ENCODE peak calls at places on chromosomes 13 and 19, in seven cellular contexts. N is Peyer's patch, Z is B cell, O is heart left ventricle, R is GM12864, K is colonic mucosa, H is thoracic aorta. M is an unnamed sample.

GRCh38 chr19:11513946-11514345 is 8.3 kb upstream of the ZNF653 start:
- DNase-seq in N (no peak), Z (no peak), O (no peak), R (no peak), K (no peak), H (no peak), M (no peak)

GRCh38 chr13:25203256-25203794 is 31.2 kb upstream of the AMER2 start:
- DNase-seq in N (no peak), Z (no peak), O (no peak), R (no peak), K (no peak), H (no peak), M (no peak)

GRCh38 chr13:57632276-57633140 is 964 bp downstream of the PCDH17 start:
- DNase-seq in N (peak; percentile 44), Z (no peak), O (peak; percentile 30), R (no peak), K (no peak), H (no peak), M (no peak)

GRCh38 chr13:95462801-95463200 is 89.7 kb upstream of the CLDN10 start:
- DNase-seq in N (no peak), Z (no peak), O (no peak), R (no peak), K (no peak), H (no peak), M (no peak)

GRCh38 chr19:50497030-50497420 is 14.0 kb downstream of the JOSD2 start:
- DNase-seq in N (peak; percentile 25), Z (no peak), O (no peak), R (no peak), K (no peak), H (no peak), M (no peak)

GRCh38 chr19:8938576-8938975 is 71.6 kb downstream of the MUC16 start:
- DNase-seq in N (no peak), Z (no peak), O (no peak), R (no peak), K (no peak), H (no peak), M (no peak)

GRCh38 chr13:114319441-114319871 is 5.2 kb downstream of the CHAMP1 start:
- DNase-seq in N (no peak), Z (no peak), O (no peak), R (no peak), K (no peak), H (no peak), M (no peak)

GRCh38 chr13:28423010-28423409 is 71.9 kb downstream of the FLT1 start:
- DNase-seq in N (no peak), Z (peak; percentile 81), O (peak; percentile 49), R (peak; percentile 46), K (peak; percentile 31), H (no peak), M (no peak)

GRCh38 chr19:17260842-17261325 is 3.7 kb downstream of the USHBP1 start:
- DNase-seq in N (peak; percentile 90), Z (peak; percentile 93), O (peak; percentile 85), R (peak; percentile 78), K (peak; percentile 89), H (no peak), M (peak; percentile 58)

GRCh38 chr13:50646070-50646469 is 197.4 kb downstream of the DLEU7 start:
- DNase-seq in N (no peak), Z (no peak), O (no peak), R (no peak), K (no peak), H (no peak), M (no peak)

GRCh38 chr13:97851269-97851668 is 102.2 kb upstream of the IPO5 start:
- DNase-seq in N (no peak), Z (no peak), O (no peak), R (no peak), K (no peak), H (no peak), M (no peak)

GRCh38 chr13:36297259-36297599 is 385 bp downstream of the CCDC169 start:
- DNase-seq in N (no peak), Z (no peak), O (no peak), R (no peak), K (peak; percentile 18), H (no peak), M (no peak)

GRCh38 chr13:88074794-88075509 is 403.8 kb downstream of the SLITRK5 start:
- DNase-seq in N (no peak), Z (no peak), O (no peak), R (no peak), K (no peak), H (no peak), M (no peak)

GRCh38 chr19:19068659-19069509 is 5.1 kb downstream of the SLC25A42 start:
- DNase-seq in N (no peak), Z (no peak), O (no peak), R (no peak), K (no peak), H (no peak), M (no peak)

GRCh38 chr13:44755872-44756271 is 179.7 kb upstream of the TSC22D1 start:
- DNase-seq in N (no peak), Z (no peak), O (no peak), R (no peak), K (no peak), H (no peak), M (no peak)

GRCh38 chr19:51802775-51803174 is 7.8 kb downstream of the FPR3 start:
- DNase-seq in N (no peak), Z (no peak), O (no peak), R (no peak), K (no peak), H (no peak), M (no peak)

GRCh38 chr13:28564030-28564429 is 69.1 kb upstream of the FLT1 start:
- DNase-seq in N (no peak), Z (no peak), O (no peak), R (no peak), K (peak; percentile 80), H (no peak), M (peak; percentile 66)

GRCh38 chr13:30110301-30111070 is 196.9 kb downstream of the KATNAL1 start:
- DNase-seq in N (no peak), Z (no peak), O (peak; percentile 55), R (no peak), K (no peak), H (no peak), M (no peak)

GRCh38 chr19:3458229-3458555 is 22.1 kb downstream of the SMIM24 start:
- DNase-seq in N (no peak), Z (no peak), O (no peak), R (no peak), K (no peak), H (no peak), M (no peak)

GRCh38 chr13:26307701-26308100 is 53.8 kb downstream of the CDK8 start:
- DNase-seq in N (no peak), Z (no peak), O (no peak), R (no peak), K (no peak), H (no peak), M (no peak)

GRCh38 chr19:46015080-46015960 is 7.5 kb downstream of the PGLYRP1 start:
- DNase-seq in N (peak; percentile 87), Z (peak; percentile 58), O (peak; percentile 68), R (no peak), K (peak; percentile 90), H (no peak), M (no peak)

GRCh38 chr19:47357788-47358680 is 8.9 kb downstream of the DHX34 start:
- DNase-seq in N (no peak), Z (no peak), O (no peak), R (no peak), K (no peak), H (no peak), M (no peak)

GRCh38 chr19:55931936-55932386 is at the start of gene NLRP13:
- DNase-seq in N (no peak), Z (no peak), O (no peak), R (no peak), K (no peak), H (no peak), M (no peak)

GRCh38 chr13:33123066-33123940 is 107.1 kb downstream of the KL start:
- DNase-seq in N (no peak), Z (no peak), O (peak; percentile 74), R (no peak), K (no peak), H (no peak), M (no peak)

GRCh38 chr13:106311004-106311403 is 224.5 kb downstream of the EFNB2 start:
- DNase-seq in N (no peak), Z (no peak), O (no peak), R (no peak), K (no peak), H (no peak), M (no peak)
- TF ChIP-seq CTCF in N (no peak), Z (no peak), O (no peak), R (no peak), K (no peak), H (no peak), M (no peak)

GRCh38 chr13:113211774-113212173 is 2.4 kb downstream of the CUL4A start:
- DNase-seq in N (no peak), Z (no peak), O (no peak), R (no peak), K (no peak), H (no peak), M (no peak)
- TF ChIP-seq CTCF in N (no peak), Z (no peak), O (no peak), R (peak; percentile 4), K (no peak), H (no peak), M (no peak)

GRCh38 chr19:22608441-22608840 is 25.7 kb upstream of the ZNF492 start:
- DNase-seq in N (no peak), Z (no peak), O (no peak), R (no peak), K (no peak), H (no peak), M (no peak)
- TF ChIP-seq CTCF in N (no peak), Z (no peak), O (no peak), R (no peak), K (no peak), H (no peak), M (no peak)

GRCh38 chr19:37719927-37720265 is 335 bp upstream of the ZNF607 start:
- DNase-seq in N (no peak), Z (no peak), O (no peak), R (no peak), K (no peak), H (no peak), M (no peak)
- TF ChIP-seq CTCF in N (no peak), Z (peak; percentile 25), O (peak; percentile 27), R (no peak), K (no peak), H (peak; percentile 4), M (no peak)